ENCODE peak calls at places on chromosomes 7 and 10, in six cellular contexts. Z is nephron progenitor cell, Q is HCT116, P is spleen, N is body of pancreas, A is NB4. O is an unnamed sample.
A peak's percentile ranks its signal among the peaks of the same experiment; 100 is the strongest.

GRCh38 chr7:144824360-144824759 is 11.5 kb downstream of the TPK1 start:
- DNase-seq in Z (no peak), Q (no peak), P (no peak), N (no peak), A (no peak), O (no peak)

GRCh38 chr7:3892167-3892566 is 591.1 kb downstream of the SDK1 start:
- DNase-seq in Z (no peak), Q (no peak), P (no peak), N (no peak), A (no peak), O (no peak)

GRCh38 chr7:139016931-139017511 is 18.8 kb downstream of the ZC3HAV1L start:
- DNase-seq in Z (peak; percentile 44), Q (peak; percentile 54), P (peak; percentile 77), N (peak; percentile 55), A (peak; percentile 85), O (peak; percentile 81)

GRCh38 chr10:103512591-103513382 is 19.3 kb downstream of the NEURL1 start:
- DNase-seq in Z (no peak), Q (no peak), P (no peak), N (peak; percentile 75), A (no peak), O (no peak)

GRCh38 chr10:107733731-107734130 is 569.2 kb upstream of the SORCS1 start:
- DNase-seq in Z (no peak), Q (no peak), P (no peak), N (no peak), A (no peak), O (no peak)

GRCh38 chr7:47405921-47406765 is 175.8 kb downstream of the TNS3 start:
- DNase-seq in Z (no peak), Q (no peak), P (no peak), N (peak; percentile 80), A (no peak), O (no peak)

GRCh38 chr10:120365872-120366271 is 91.2 kb upstream of the PLPP4 start:
- DNase-seq in Z (no peak), Q (no peak), P (no peak), N (no peak), A (no peak), O (no peak)

GRCh38 chr10:102342462-102342861 is 53.0 kb upstream of the NFKB2 start:
- DNase-seq in Z (no peak), Q (no peak), P (no peak), N (no peak), A (no peak), O (no peak)

GRCh38 chr7:113892818-113893217 is 26.0 kb downstream of the PPP1R3A start:
- DNase-seq in Z (no peak), Q (no peak), P (no peak), N (no peak), A (no peak), O (no peak)

GRCh38 chr7:98116656-98117461 is 10.2 kb downstream of the LMTK2 start:
- DNase-seq in Z (no peak), Q (no peak), P (no peak), N (no peak), A (no peak), O (no peak)

GRCh38 chr10:116765549-116766162 is 23.3 kb upstream of the HSPA12A start:
- DNase-seq in Z (no peak), Q (peak; percentile 66), P (peak; percentile 38), N (peak; percentile 65), A (peak; percentile 37), O (no peak)
- TF ChIP-seq CTCF in Z (no peak), Q (peak; percentile 96), P (no peak), N (peak; percentile 36), A (peak; percentile 56), O (no peak)

GRCh38 chr10:90856964-90857634 is 740 bp downstream of the HTR7 start:
- DNase-seq in Z (no peak), Q (no peak), P (peak; percentile 75), N (no peak), A (no peak), O (no peak)

GRCh38 chr10:90856261-90856660 is 1.6 kb downstream of the HTR7 start:
- DNase-seq in Z (no peak), Q (no peak), P (no peak), N (no peak), A (no peak), O (no peak)

GRCh38 chr10:90859321-90859751 is 1.5 kb upstream of the HTR7 start:
- DNase-seq in Z (no peak), Q (peak; percentile 69), P (no peak), N (no peak), A (peak; percentile 77), O (no peak)

GRCh38 chr10:90858489-90858968 is 690 bp upstream of the HTR7 start:
- DNase-seq in Z (no peak), Q (no peak), P (no peak), N (no peak), A (no peak), O (no peak)

DNA sequence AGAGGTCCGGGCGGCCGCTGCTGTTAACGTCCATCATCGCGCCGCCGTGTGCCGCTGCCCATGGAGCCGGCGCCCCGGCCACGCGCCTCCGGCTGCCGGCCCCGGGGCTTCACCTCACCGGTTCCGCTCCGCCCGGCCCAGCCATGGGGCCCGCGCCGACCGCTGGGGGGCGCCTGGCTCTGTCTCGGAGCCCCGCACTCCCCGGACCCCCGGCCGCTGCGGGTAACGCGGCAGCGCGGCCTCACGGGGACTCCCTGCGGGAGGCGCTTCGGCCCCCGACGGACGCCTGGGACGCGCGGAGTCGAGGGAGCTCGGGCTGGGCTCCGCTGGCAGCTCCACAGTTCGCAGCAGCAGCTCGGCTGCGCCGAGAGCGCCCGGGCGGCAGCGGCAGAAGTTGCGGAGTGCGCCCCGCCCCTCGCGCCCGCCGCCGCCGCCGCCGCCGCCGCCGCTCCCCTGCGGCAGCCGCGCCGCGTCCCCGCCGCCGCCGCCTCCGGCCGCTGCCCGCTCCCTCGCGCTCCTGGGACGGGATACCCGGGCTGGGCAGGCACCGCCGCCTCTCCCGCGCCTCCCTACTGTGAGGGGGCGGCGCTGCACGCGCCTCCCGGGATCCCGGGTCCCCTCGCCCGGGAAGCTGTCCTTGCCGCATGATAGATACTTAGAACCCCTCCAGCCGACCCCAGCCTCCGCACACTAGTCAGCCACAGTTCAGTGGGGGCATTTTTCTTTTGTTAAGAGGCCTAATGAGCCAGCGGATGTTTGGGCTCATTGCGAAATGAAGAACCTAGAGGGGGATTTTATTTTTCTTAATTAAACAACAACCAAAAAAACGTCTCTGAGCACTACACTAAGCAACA is at the start of gene HTR7:
- DNase-seq in Z (peak; percentile 85), Q (no peak), P (peak; percentile 89), N (peak; percentile 40), A (peak; percentile 69), O (peak; percentile 89)
- TF ChIP-seq CTCF in Z (peak; percentile 27), Q (peak; percentile 64), P (peak; percentile 73), N (peak; percentile 41), A (peak; percentile 14), O (peak; percentile 43)

DNA sequence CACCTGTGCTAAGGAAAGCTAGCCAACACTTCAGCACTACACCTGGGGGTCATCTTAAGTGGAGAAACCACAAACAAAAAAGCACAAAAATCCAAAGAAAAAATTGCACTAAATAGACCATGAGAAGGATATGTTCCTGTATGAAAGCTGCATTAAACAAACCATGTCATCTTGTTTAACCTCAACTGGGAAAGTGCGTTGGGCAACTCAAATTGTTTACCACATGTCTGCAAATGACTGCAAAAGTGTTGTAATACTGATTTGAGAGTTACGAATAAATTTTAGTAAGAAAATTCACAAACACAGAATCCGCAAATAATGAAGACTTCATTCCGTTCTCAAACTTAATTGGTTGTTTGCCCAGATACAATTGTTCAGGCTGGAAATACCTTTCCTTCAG is 111.9 kb upstream of the EGFR start:
- DNase-seq in Z (no peak), Q (no peak), P (no peak), N (no peak), A (no peak), O (no peak)
- TF ChIP-seq CTCF in Z (no peak), Q (no peak), P (no peak), N (no peak), A (no peak), O (no peak)

DNA sequence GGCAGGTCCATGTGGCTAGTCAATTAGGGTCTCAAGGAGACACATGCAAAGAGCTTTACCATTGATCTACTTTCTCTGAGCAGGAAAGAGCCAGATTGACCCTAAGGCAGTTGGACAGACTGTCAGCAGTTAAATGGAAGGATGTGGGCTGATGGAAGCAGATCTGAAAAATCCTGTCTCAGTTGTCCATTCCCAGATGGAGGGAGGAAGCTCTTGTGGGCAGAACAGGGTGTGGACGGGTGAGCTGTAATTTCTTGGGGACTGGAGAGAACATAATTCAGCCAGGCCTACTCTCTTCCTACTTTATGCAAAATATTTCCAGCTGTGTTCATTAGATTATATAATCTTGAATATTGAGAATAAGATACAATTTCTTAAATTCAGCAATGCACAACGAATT is 163.6 kb downstream of the GNAT3 start:
- DNase-seq in Z (no peak), Q (no peak), P (no peak), N (no peak), A (no peak), O (no peak)
- TF ChIP-seq CTCF in Z (no peak), Q (no peak), P (no peak), N (no peak), A (no peak), O (no peak)

GRCh38 chr7:17746131-17746530 is 194.2 kb downstream of the SNX13 start:
- DNase-seq in Z (no peak), Q (no peak), P (no peak), N (no peak), A (no peak), O (no peak)
- TF ChIP-seq CTCF in Z (no peak), Q (no peak), P (no peak), N (no peak), A (no peak), O (no peak)

GRCh38 chr10:24279166-24279565 is 70.2 kb downstream of the KIAA1217 start:
- DNase-seq in Z (no peak), Q (no peak), P (no peak), N (no peak), A (no peak), O (no peak)
- TF ChIP-seq CTCF in Z (no peak), Q (no peak), P (no peak), N (no peak), A (no peak), O (no peak)

DNA sequence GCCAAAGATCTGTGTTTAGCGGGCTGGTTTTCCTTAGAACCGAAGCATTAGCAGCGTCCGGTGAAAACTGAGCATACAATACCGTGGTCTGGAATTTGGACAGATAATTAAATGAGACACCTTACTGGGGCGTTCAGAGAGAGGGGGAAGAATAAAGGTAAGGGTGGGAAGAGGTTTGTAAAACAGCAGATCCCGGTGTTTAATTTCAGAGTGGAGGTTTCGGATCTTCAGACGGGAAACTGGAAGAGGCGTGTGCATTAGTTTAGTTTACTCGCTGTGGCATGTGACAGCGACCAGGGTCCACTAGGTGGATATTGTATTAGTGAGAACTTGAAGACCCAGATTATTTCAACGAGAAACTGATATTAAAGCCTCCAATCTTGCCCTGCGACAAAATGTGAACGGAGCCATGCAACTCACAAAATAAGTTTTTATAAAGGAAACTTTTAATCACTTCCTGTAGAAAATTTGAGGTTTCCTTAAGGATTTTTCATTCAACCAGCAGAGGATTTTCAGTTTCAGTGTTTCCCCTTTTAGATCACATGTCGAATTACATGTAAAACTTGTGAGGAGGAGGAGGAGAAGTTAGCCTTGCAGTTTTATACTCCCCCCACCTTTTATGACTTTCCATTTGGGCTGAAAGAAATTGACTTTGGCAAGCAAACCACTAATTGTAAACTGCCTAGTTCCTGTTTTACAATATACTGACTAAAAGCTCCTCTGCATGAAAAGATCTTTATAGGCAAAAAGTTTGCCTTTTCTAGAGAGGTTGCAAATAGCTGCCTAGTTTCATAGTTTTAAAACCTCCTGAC is 2.8 kb downstream of the BAMBI start:
- DNase-seq in Z (no peak), Q (no peak), P (no peak), N (no peak), A (peak; percentile 84), O (no peak)
- TF ChIP-seq CTCF in Z (peak; percentile 41), Q (no peak), P (peak; percentile 27), N (no peak), A (peak; percentile 10), O (no peak)

GRCh38 chr10:50937230-50937907 is 51.9 kb upstream of the A1CF start:
- DNase-seq in Z (no peak), Q (peak; percentile 39), P (no peak), N (no peak), A (peak; percentile 24), O (no peak)
- TF ChIP-seq CTCF in Z (peak; percentile 53), Q (peak; percentile 60), P (no peak), N (peak; percentile 49), A (peak; percentile 47), O (peak; percentile 21)